ENCODE peak calls at places on chromosomes 2 and 18, in six cellular contexts. T is AG09319; X is adipocyte; O is CD8-positive, alpha-beta T cell; F is GF-D8; M is stimulated activated CD8-positive, alpha-beta memory T cell treated with anti-CD3 and anti-CD28 coated beads, Interleukin-4, amount 100 ng/mL, for 4 hours. R is an unnamed sample.

GRCh38 chr2:238080518-238080917 is 19.6 kb upstream of the ESPNL start:
- DNase-seq in T (no peak), X (no peak), O (no peak), F (no peak), M (no peak), R (no peak)

GRCh38 chr18:22322251-22322691 is 95.4 kb downstream of the CTAGE1 start:
- DNase-seq in T (no peak), X (no peak), O (no peak), F (no peak), M (no peak), R (no peak)

GRCh38 chr18:25327631-25328030 is 24.3 kb downstream of the ZNF521 start:
- DNase-seq in T (no peak), X (no peak), O (no peak), F (no peak), M (no peak), R (no peak)

GRCh38 chr2:157258520-157259326 is 1.2 kb downstream of the GALNT5 start:
- DNase-seq in T (no peak), X (no peak), O (no peak), F (no peak), M (no peak), R (no peak)

GRCh38 chr2:237045449-237045848 is 40.2 kb upstream of the COPS8 start:
- DNase-seq in T (peak), X (peak), O (no peak), F (no peak), M (no peak), R (no peak)

GRCh38 chr2:46521215-46521683 is 41.9 kb downstream of the TMEM247 start:
- DNase-seq in T (peak), X (peak), O (no peak), F (no peak), M (no peak), R (no peak)

GRCh38 chr2:151974997-151975396 is 123.8 kb downstream of the CACNB4 start:
- DNase-seq in T (no peak), X (no peak), O (no peak), F (no peak), M (no peak), R (no peak)

GRCh38 chr18:551404-552061 is 28.6 kb upstream of the CETN1 start:
- DNase-seq in T (no peak), X (no peak), O (no peak), F (no peak), M (no peak), R (no peak)

GRCh38 chr2:8563814-8564474 is 117.9 kb upstream of the ID2 start:
- DNase-seq in T (no peak), X (no peak), O (no peak), F (no peak), M (no peak), R (no peak)

GRCh38 chr18:45619826-45620201 is 4.5 kb downstream of the SLC14A2 start:
- DNase-seq in T (no peak), X (no peak), O (no peak), F (no peak), M (no peak), R (no peak)

GRCh38 chr2:151862688-151863087 is 34.5 kb upstream of the ARL5A start:
- DNase-seq in T (no peak), X (no peak), O (no peak), F (no peak), M (no peak), R (no peak)

GRCh38 chr2:85137131-85137530 is 3.9 kb downstream of the TCF7L1 start:
- DNase-seq in T (no peak), X (no peak), O (no peak), F (no peak), M (no peak), R (no peak)

GRCh38 chr2:9741110-9741509 is 102.2 kb upstream of the TAF1B start:
- DNase-seq in T (no peak), X (no peak), O (no peak), F (no peak), M (no peak), R (peak)

GRCh38 chr2:1613731-1614354 is 130.5 kb downstream of the PXDN start:
- DNase-seq in T (no peak), X (peak), O (no peak), F (no peak), M (no peak), R (no peak)

GRCh38 chr2:112643488-112643887 is 2.3 kb upstream of the SLC20A1 start:
- DNase-seq in T (no peak), X (no peak), O (no peak), F (no peak), M (no peak), R (no peak)

GRCh38 chr18:2723207-2723606 is 67.7 kb downstream of the SMCHD1 start:
- DNase-seq in T (no peak), X (no peak), O (no peak), F (no peak), M (no peak), R (no peak)

GRCh38 chr2:141493936-141494335 is 636.9 kb downstream of the LRP1B start:
- DNase-seq in T (no peak), X (no peak), O (no peak), F (no peak), M (no peak), R (no peak)

GRCh38 chr18:14979875-14980274 is 231.9 kb downstream of the ANKRD30B start:
- DNase-seq in T (no peak), X (no peak), O (no peak), F (no peak), M (no peak), R (no peak)

GRCh38 chr2:163877316-163877715 is 141.5 kb upstream of the FIGN start:
- DNase-seq in T (no peak), X (peak), O (no peak), F (no peak), M (no peak), R (no peak)

GRCh38 chr18:75219684-75220083 is 9.1 kb downstream of the TSHZ1 start:
- DNase-seq in T (no peak), X (no peak), O (no peak), F (no peak), M (no peak), R (no peak)

GRCh38 chr2:128381001-128381938 is 62.6 kb upstream of the HS6ST1 start:
- DNase-seq in T (no peak), X (no peak), O (no peak), F (no peak), M (no peak), R (no peak)

GRCh38 chr2:205543262-205543843 is 138.9 kb upstream of the NRP2 start:
- DNase-seq in T (no peak), X (no peak), O (no peak), F (no peak), M (no peak), R (no peak)

GRCh38 chr2:12169060-12169406 is 422.6 kb downstream of the LPIN1 start:
- DNase-seq in T (peak), X (peak), O (no peak), F (no peak), M (no peak), R (no peak)

GRCh38 chr2:241561811-241562210 is 3.3 kb downstream of the BOK start:
- DNase-seq in T (peak), X (peak), O (no peak), F (no peak), M (no peak), R (no peak)

GRCh38 chr18:10119991-10120390 is 206.2 kb downstream of the VAPA start:
- DNase-seq in T (no peak), X (no peak), O (no peak), F (no peak), M (no peak), R (no peak)

GRCh38 chr18:56207989-56208388 is 430.4 kb downstream of the TXNL1 start:
- DNase-seq in T (no peak), X (no peak), O (no peak), F (no peak), M (no peak), R (no peak)

GRCh38 chr2:172445851-172446250 is 18.5 kb downstream of the ITGA6 start:
- DNase-seq in T (no peak), X (no peak), O (no peak), F (no peak), M (no peak), R (no peak)

GRCh38 chr2:215811409-215812355 is 201.7 kb downstream of the MREG start:
- DNase-seq in T (no peak), X (no peak), O (no peak), F (peak), M (no peak), R (no peak)

GRCh38 chr2:154189963-154190362 is 318.2 kb downstream of the GALNT13 start:
- DNase-seq in T (no peak), X (no peak), O (no peak), F (no peak), M (no peak), R (no peak)

GRCh38 chr2:160035125-160035524 is 27.3 kb downstream of the PLA2R1 start:
- DNase-seq in T (no peak), X (no peak), O (no peak), F (no peak), M (no peak), R (no peak)

GRCh38 chr2:10688921-10689807 is 611 bp downstream of the NOL10 start:
- DNase-seq in T (no peak), X (peak), O (no peak), F (no peak), M (no peak), R (no peak)